ENCODE peak calls at places on chromosome 20, in six cellular contexts. H is A549, M is transverse colon, S is IMR-90, G is right lobe of liver, Z is lower leg skin. X is an unnamed sample.

GRCh38 chr20:41738584-41739193 is 120.5 kb upstream of the CHD6 start:
- DNase-seq in M (peak), H (peak), Z (peak), S (peak), G (peak), X (peak)

GRCh38 chr20:41167481-41168253 is 30.3 kb downstream of the PLCG1 start:
- DNase-seq in Z (peak), H (no peak), G (no peak), M (peak), S (no peak), X (no peak)

GRCh38 chr20:61635721-61636455 is 383.8 kb downstream of the CDH4 start:
- DNase-seq in G (no peak), H (no peak), M (no peak), S (no peak), Z (no peak), X (no peak)

GRCh38 chr20:20318318-20319161 is 49.4 kb upstream of the INSM1 start:
- DNase-seq in Z (peak), M (no peak), H (no peak), G (no peak), S (no peak), X (no peak)

GRCh38 chr20:24160563-24161355 is 172.2 kb upstream of the GGTLC1 start:
- DNase-seq in M (peak), G (peak), S (peak), Z (no peak), H (peak), X (no peak)

GRCh38 chr20:44033873-44034272 is 119.2 kb downstream of the TOX2 start:
- DNase-seq in M (no peak), H (no peak), S (no peak), G (no peak), Z (peak), X (no peak)

GRCh38 chr20:11030351-11030750 is 356.6 kb upstream of the JAG1 start:
- DNase-seq in H (no peak), Z (no peak), G (no peak), S (no peak), M (no peak), X (no peak)

GRCh38 chr20:60813066-60813465 is 439.0 kb upstream of the CDH4 start:
- DNase-seq in Z (peak), M (no peak), H (no peak), G (no peak), S (no peak), X (no peak)

GRCh38 chr20:41183391-41183790 is 46.0 kb downstream of the PLCG1 start:
- DNase-seq in M (no peak), H (no peak), S (no peak), G (no peak), Z (peak), X (no peak)

GRCh38 chr20:39112196-39112743 is 150.1 kb downstream of the DHX35 start:
- DNase-seq in G (peak), M (peak), S (peak), H (peak), Z (no peak), X (peak)

GRCh38 chr20:60262967-60263603 is 304.9 kb downstream of the CDH26 start:
- DNase-seq in G (peak), M (peak), H (peak), Z (no peak), S (no peak), X (peak)

GRCh38 chr20:13212750-13213149 is 8.3 kb upstream of the ISM1 start:
- DNase-seq in S (no peak), G (no peak), M (no peak), H (no peak), Z (no peak), X (no peak)

GRCh38 chr20:11352041-11352440 is 565.7 kb upstream of the BTBD3 start:
- DNase-seq in H (no peak), M (no peak), S (no peak), Z (no peak), G (no peak), X (no peak)

GRCh38 chr20:64029293-64030117 is 6.5 kb upstream of the C20orf204 start:
- DNase-seq in H (no peak), G (no peak), S (no peak), M (no peak), Z (no peak), X (no peak)

GRCh38 chr20:19185083-19185482 is 27.4 kb upstream of the SLC24A3 start:
- DNase-seq in H (no peak), Z (no peak), G (no peak), S (no peak), M (no peak), X (no peak)

GRCh38 chr20:36173451-36173933 is 19.0 kb downstream of the EPB41L1 start:
- DNase-seq in G (no peak), M (no peak), S (peak), Z (no peak), H (no peak), X (peak)

GRCh38 chr20:24892931-24893330 is 56.1 kb upstream of the CST7 start:
- DNase-seq in M (no peak), S (no peak), H (no peak), Z (no peak), G (no peak), X (no peak)

GRCh38 chr20:57878803-57879424 is 169.1 kb upstream of the PMEPA1 start:
- DNase-seq in Z (peak), S (no peak), G (no peak), M (no peak), H (no peak), X (no peak)

GRCh38 chr20:19802492-19803158 is 44.6 kb downstream of the RIN2 start:
- DNase-seq in H (peak), M (no peak), G (peak), Z (no peak), S (peak), X (no peak)

GRCh38 chr20:44017905-44018683 is 103.4 kb downstream of the TOX2 start:
- DNase-seq in Z (peak), G (peak), M (peak), H (peak), S (peak), X (no peak)

GRCh38 chr20:22466447-22467171 is 117.8 kb downstream of the FOXA2 start:
- DNase-seq in M (no peak), Z (no peak), H (no peak), G (no peak), S (no peak), X (no peak)

GRCh38 chr20:58792426-58792825 is 58.3 kb downstream of the GNAS-AS1 start:
- DNase-seq in H (no peak), Z (no peak), M (no peak), S (no peak), G (no peak), X (no peak)

GRCh38 chr20:22698443-22698842 is 114.1 kb upstream of the FOXA2 start:
- DNase-seq in Z (no peak), M (no peak), S (no peak), G (no peak), H (no peak), X (no peak)

GRCh38 chr20:62804021-62804631 is 509 bp upstream of the OGFR start:
- DNase-seq in H (no peak), G (no peak), M (no peak), S (no peak), Z (no peak), X (no peak)

GRCh38 chr20:25470045-25470444 is 62.6 kb downstream of the GINS1 start:
- DNase-seq in S (peak), Z (no peak), M (peak), H (no peak), G (peak), X (peak)

GRCh38 chr20:40897177-40897700 is 131.4 kb upstream of the TOP1 start:
- DNase-seq in H (no peak), G (no peak), Z (peak), S (peak), M (no peak), X (no peak)

GRCh38 chr20:22248052-22248667 is 336.2 kb downstream of the FOXA2 start:
- DNase-seq in G (no peak), S (no peak), M (no peak), H (peak), Z (no peak), X (no peak)

GRCh38 chr20:17611540-17612286 is 41.8 kb downstream of the DSTN start:
- DNase-seq in H (peak), G (peak), Z (peak), S (no peak), M (peak), X (no peak)
- TF ChIP-seq POLR2A in H (no peak), G (peak), Z (no peak), S (no peak), M (no peak), X (no peak)

GRCh38 chr20:47727170-47727880 is 58.0 kb downstream of the SULF2 start:
- DNase-seq in M (peak), G (peak), H (no peak), S (no peak), Z (no peak), X (peak)
- TF ChIP-seq POLR2A in M (no peak), G (no peak), H (no peak), S (no peak), Z (no peak), X (no peak)

GRCh38 chr20:32650545-32650944 is 23.2 kb downstream of the C20orf203 start:
- DNase-seq in Z (no peak), M (no peak), H (no peak), G (no peak), S (no peak), X (peak)
- TF ChIP-seq POLR2A in Z (no peak), M (no peak), H (no peak), G (no peak), S (no peak), X (no peak)

GRCh38 chr20:33442136-33443005 is 1.2 kb downstream of the SNTA1 start:
- DNase-seq in S (no peak), Z (peak), M (peak), G (no peak), H (no peak), X (no peak)

GRCh38 chr20:33443006-33443511 is 504 bp downstream of the SNTA1 start:
- DNase-seq in H (peak), G (peak), Z (peak), S (no peak), M (peak), X (peak)

GRCh38 chr20:33441142-33441955 is 2.2 kb downstream of the SNTA1 start:
- DNase-seq in S (no peak), H (no peak), G (no peak), M (no peak), Z (no peak), X (no peak)

GRCh38 chr20:33444797-33445560 is 1.4 kb upstream of the SNTA1 start:
- DNase-seq in S (no peak), Z (no peak), H (no peak), G (peak), M (peak), X (peak)

GRCh38 chr20:33443512-33444239 is at the start of gene SNTA1:
- DNase-seq in G (peak), M (peak), H (peak), S (peak), Z (peak), X (peak)
- TF ChIP-seq POLR2A in G (peak), M (no peak), H (peak), S (no peak), Z (no peak), X (no peak)

GRCh38 chr20:49583343-49583668 is 15.4 kb upstream of the PTGIS start:
- DNase-seq in H (no peak), S (no peak), Z (no peak), M (no peak), G (no peak), X (no peak)
- TF ChIP-seq POLR2A in H (no peak), S (no peak), Z (no peak), M (no peak), G (no peak), X (no peak)

GRCh38 chr20:3794701-3795420 is 1.2 kb upstream of the CDC25B start:
- DNase-seq in G (no peak), S (no peak), H (no peak), M (no peak), Z (no peak), X (no peak)

GRCh38 chr20:3797226-3797545 is 1.1 kb downstream of the CDC25B start:
- DNase-seq in G (no peak), S (no peak), M (no peak), H (no peak), Z (no peak), X (no peak)

GRCh38 chr20:3797592-3798404 is 1.7 kb downstream of the CDC25B start:
- DNase-seq in G (no peak), H (no peak), Z (no peak), S (peak), M (peak), X (peak)

GRCh38 chr20:3796477-3797225 is 541 bp downstream of the CDC25B start:
- DNase-seq in Z (no peak), M (no peak), G (peak), S (no peak), H (no peak), X (peak)

GRCh38 chr20:3795511-3796468 is at the start of gene CDC25B:
- DNase-seq in S (peak), G (peak), M (peak), Z (peak), H (peak), X (peak)
- TF ChIP-seq POLR2A in S (peak), G (peak), M (peak), Z (no peak), H (peak), X (peak)

DNA sequence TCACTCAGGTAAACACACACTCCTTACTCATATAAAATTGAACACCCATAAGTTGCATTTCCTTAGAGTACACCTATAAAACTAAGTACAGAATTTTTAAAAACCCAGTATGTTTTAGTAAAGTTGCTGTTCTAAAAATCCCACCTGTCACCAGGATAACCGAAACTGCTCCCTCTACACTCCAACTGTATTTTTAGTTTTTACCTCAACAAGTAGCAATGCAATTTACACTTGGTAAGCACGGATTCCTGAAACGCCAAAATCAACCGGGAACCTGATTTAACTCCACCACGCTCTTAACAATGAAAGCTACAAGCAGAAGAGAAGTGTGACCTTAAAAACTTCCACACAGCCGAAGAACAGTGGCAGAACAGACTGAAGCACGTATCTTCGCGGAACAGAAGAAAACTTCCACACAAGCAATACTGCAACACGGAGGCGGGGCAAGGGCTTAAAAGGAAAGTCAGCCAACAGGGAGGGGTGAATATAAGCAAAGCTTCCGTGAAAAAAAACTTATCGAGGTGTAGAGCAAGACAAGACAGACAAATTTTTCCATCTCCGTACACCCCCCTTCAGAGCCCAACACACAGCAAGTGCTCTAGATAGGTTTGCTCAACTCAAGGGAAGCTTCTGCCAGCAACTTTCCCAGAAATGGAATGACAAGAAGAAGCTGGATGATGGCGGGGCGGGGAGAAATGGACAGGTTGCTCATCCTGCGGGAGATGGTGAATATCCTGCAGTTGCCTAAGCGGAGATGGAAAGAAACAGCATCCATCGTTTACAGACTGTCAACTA is 1.4 kb downstream of the STAU1 start:
- DNase-seq in S (peak), H (peak), Z (peak), G (peak), M (peak), X (peak)
- TF ChIP-seq POLR2A in S (no peak), H (no peak), Z (no peak), G (peak), M (peak), X (peak)

X was measured in erythroblast.